ENCODE peak calls at places on chromosomes 13 and 19, in ten cellular contexts. One of them, this sample, is unnamed.
A peak's percentile ranks its signal among the peaks of the same experiment; 100 is the strongest.

GRCh38 chr13:33323766-33324525 is 38.4 kb upstream of the STARD13 start:
- DNase-seq in aorta: no peak
- DNase-seq in CD4-positive, alpha-beta memory T cell: no peak
- DNase-seq in mesendoderm: no peak
- DNase-seq in GM12865: no peak
- DNase-seq in mucosa of descending colon: no peak
- DNase-seq in AG10803: peak; percentile 80
- DNase-seq in GM12878: no peak
- DNase-seq in AG04450: no peak
- DNase-seq in astrocyte of the spinal cord: no peak
- DNase-seq in this sample: no peak

GRCh38 chr19:5018224-5019015 is 49.5 kb downstream of the KDM4B start:
- DNase-seq in mesendoderm: no peak
- DNase-seq in CD4-positive, alpha-beta memory T cell: no peak
- DNase-seq in AG10803: peak; percentile 69
- DNase-seq in GM12865: no peak
- DNase-seq in aorta: no peak
- DNase-seq in mucosa of descending colon: no peak
- DNase-seq in AG04450: no peak
- DNase-seq in astrocyte of the spinal cord: peak; percentile 64
- DNase-seq in GM12878: no peak
- DNase-seq in this sample: no peak

GRCh38 chr13:30107126-30107525 is 200.2 kb downstream of the KATNAL1 start:
- DNase-seq in GM12865: no peak
- DNase-seq in CD4-positive, alpha-beta memory T cell: no peak
- DNase-seq in AG10803: no peak
- DNase-seq in aorta: no peak
- DNase-seq in AG04450: no peak
- DNase-seq in mesendoderm: no peak
- DNase-seq in mucosa of descending colon: no peak
- DNase-seq in astrocyte of the spinal cord: no peak
- DNase-seq in GM12878: no peak
- DNase-seq in this sample: no peak

GRCh38 chr19:45315304-45315703 is 7.4 kb downstream of the CKM start:
- DNase-seq in CD4-positive, alpha-beta memory T cell: no peak
- DNase-seq in AG04450: no peak
- DNase-seq in mesendoderm: no peak
- DNase-seq in mucosa of descending colon: no peak
- DNase-seq in GM12865: no peak
- DNase-seq in AG10803: no peak
- DNase-seq in GM12878: no peak
- DNase-seq in aorta: no peak
- DNase-seq in astrocyte of the spinal cord: no peak
- DNase-seq in this sample: no peak

GRCh38 chr13:69264362-69265334 is 843.0 kb upstream of the ATXN8OS start:
- DNase-seq in GM12878: no peak
- DNase-seq in astrocyte of the spinal cord: no peak
- DNase-seq in mesendoderm: peak; percentile 3
- DNase-seq in mucosa of descending colon: no peak
- DNase-seq in aorta: peak; percentile 30
- DNase-seq in GM12865: no peak
- DNase-seq in AG04450: no peak
- DNase-seq in CD4-positive, alpha-beta memory T cell: no peak
- DNase-seq in AG10803: no peak
- DNase-seq in this sample: no peak

GRCh38 chr19:18190278-18190677 is 2.7 kb upstream of the MPV17L2 start:
- DNase-seq in GM12878: no peak
- DNase-seq in CD4-positive, alpha-beta memory T cell: no peak
- DNase-seq in astrocyte of the spinal cord: no peak
- DNase-seq in mesendoderm: no peak
- DNase-seq in aorta: no peak
- DNase-seq in AG04450: no peak
- DNase-seq in AG10803: no peak
- DNase-seq in GM12865: no peak
- DNase-seq in mucosa of descending colon: no peak
- DNase-seq in this sample: no peak

GRCh38 chr13:99329477-99329876 is 22.3 kb upstream of the GPR183 start:
- DNase-seq in AG10803: no peak
- DNase-seq in mesendoderm: no peak
- DNase-seq in mucosa of descending colon: no peak
- DNase-seq in CD4-positive, alpha-beta memory T cell: no peak
- DNase-seq in aorta: no peak
- DNase-seq in AG04450: no peak
- DNase-seq in GM12878: no peak
- DNase-seq in GM12865: no peak
- DNase-seq in astrocyte of the spinal cord: no peak
- DNase-seq in this sample: no peak

GRCh38 chr13:30376426-30377311 is 45.6 kb upstream of the UBE2L5 start:
- DNase-seq in GM12878: peak; percentile 49
- DNase-seq in AG04450: no peak
- DNase-seq in AG10803: no peak
- DNase-seq in mucosa of descending colon: peak; percentile 72
- DNase-seq in aorta: no peak
- DNase-seq in CD4-positive, alpha-beta memory T cell: peak; percentile 79
- DNase-seq in mesendoderm: no peak
- DNase-seq in astrocyte of the spinal cord: no peak
- DNase-seq in GM12865: peak; percentile 86
- DNase-seq in this sample: no peak

GRCh38 chr19:42529248-42529764 is 1.0 kb upstream of the CEACAM1 start:
- DNase-seq in GM12878: no peak
- DNase-seq in mucosa of descending colon: peak; percentile 90
- DNase-seq in GM12865: peak; percentile 83
- DNase-seq in AG04450: no peak
- DNase-seq in astrocyte of the spinal cord: peak; percentile 42
- DNase-seq in mesendoderm: peak; percentile 82
- DNase-seq in aorta: peak; percentile 66
- DNase-seq in CD4-positive, alpha-beta memory T cell: peak; percentile 72
- DNase-seq in AG10803: peak; percentile 29
- DNase-seq in this sample: peak; percentile 87

GRCh38 chr19:12884926-12885748 is 1.9 kb downstream of the KLF1 start:
- DNase-seq in AG04450: no peak
- DNase-seq in astrocyte of the spinal cord: peak; percentile 23
- DNase-seq in AG10803: peak; percentile 36
- DNase-seq in GM12865: peak; percentile 89
- DNase-seq in aorta: peak; percentile 84
- DNase-seq in mucosa of descending colon: peak; percentile 97
- DNase-seq in GM12878: peak; percentile 57
- DNase-seq in CD4-positive, alpha-beta memory T cell: peak; percentile 84
- DNase-seq in mesendoderm: peak; percentile 98
- DNase-seq in this sample: peak; percentile 94

GRCh38 chr19:737591-738093 is 13.3 kb upstream of the MISP start:
- DNase-seq in mucosa of descending colon: peak; percentile 66
- DNase-seq in GM12865: peak; percentile 42
- DNase-seq in CD4-positive, alpha-beta memory T cell: peak; percentile 51
- DNase-seq in AG10803: peak; percentile 9
- DNase-seq in GM12878: no peak
- DNase-seq in astrocyte of the spinal cord: no peak
- DNase-seq in aorta: no peak
- DNase-seq in AG04450: no peak
- DNase-seq in mesendoderm: peak; percentile 80
- DNase-seq in this sample: no peak

GRCh38 chr13:29101404-29101803 is 281.3 kb downstream of the MTUS2 start:
- DNase-seq in AG04450: no peak
- DNase-seq in aorta: no peak
- DNase-seq in astrocyte of the spinal cord: no peak
- DNase-seq in GM12865: peak; percentile 5
- DNase-seq in CD4-positive, alpha-beta memory T cell: no peak
- DNase-seq in AG10803: no peak
- DNase-seq in GM12878: no peak
- DNase-seq in mesendoderm: no peak
- DNase-seq in mucosa of descending colon: no peak
- DNase-seq in this sample: no peak

GRCh38 chr13:44904982-44905381 is 84.3 kb downstream of the NUFIP1 start:
- DNase-seq in AG10803: peak; percentile 99
- DNase-seq in GM12865: no peak
- DNase-seq in mesendoderm: no peak
- DNase-seq in aorta: peak; percentile 71
- DNase-seq in mucosa of descending colon: peak; percentile 45
- DNase-seq in AG04450: peak; percentile 90
- DNase-seq in GM12878: no peak
- DNase-seq in CD4-positive, alpha-beta memory T cell: no peak
- DNase-seq in astrocyte of the spinal cord: peak; percentile 98
- DNase-seq in this sample: peak; percentile 90

GRCh38 chr19:49956113-49956491 is 4.9 kb downstream of the SIGLEC11 start:
- DNase-seq in GM12878: no peak
- DNase-seq in AG10803: no peak
- DNase-seq in mucosa of descending colon: no peak
- DNase-seq in GM12865: no peak
- DNase-seq in mesendoderm: no peak
- DNase-seq in AG04450: no peak
- DNase-seq in aorta: no peak
- DNase-seq in CD4-positive, alpha-beta memory T cell: no peak
- DNase-seq in astrocyte of the spinal cord: no peak
- DNase-seq in this sample: no peak

GRCh38 chr19:48442116-48443035 is 3.4 kb upstream of the GRWD1 start:
- DNase-seq in mucosa of descending colon: no peak
- DNase-seq in CD4-positive, alpha-beta memory T cell: no peak
- DNase-seq in aorta: no peak
- DNase-seq in astrocyte of the spinal cord: no peak
- DNase-seq in mesendoderm: no peak
- DNase-seq in GM12878: no peak
- DNase-seq in AG10803: no peak
- DNase-seq in GM12865: no peak
- DNase-seq in AG04450: no peak
- DNase-seq in this sample: no peak

GRCh38 chr19:48443731-48444128 is 2.1 kb upstream of the GRWD1 start:
- DNase-seq in CD4-positive, alpha-beta memory T cell: peak; percentile 13
- DNase-seq in AG04450: no peak
- DNase-seq in astrocyte of the spinal cord: no peak
- DNase-seq in aorta: no peak
- DNase-seq in GM12878: no peak
- DNase-seq in mucosa of descending colon: no peak
- DNase-seq in AG10803: no peak
- DNase-seq in mesendoderm: no peak
- DNase-seq in GM12865: no peak
- DNase-seq in this sample: no peak

GRCh38 chr19:48444933-48445194 is 919 bp upstream of the GRWD1 start:
- DNase-seq in CD4-positive, alpha-beta memory T cell: peak; percentile 11
- DNase-seq in AG10803: no peak
- DNase-seq in AG04450: no peak
- DNase-seq in mucosa of descending colon: no peak
- DNase-seq in astrocyte of the spinal cord: no peak
- DNase-seq in aorta: no peak
- DNase-seq in GM12865: no peak
- DNase-seq in mesendoderm: no peak
- DNase-seq in GM12878: no peak
- DNase-seq in this sample: no peak

GRCh38 chr19:48444129-48444932 is 1.5 kb upstream of the GRWD1 start:
- DNase-seq in GM12878: no peak
- DNase-seq in AG10803: no peak
- DNase-seq in AG04450: no peak
- DNase-seq in mesendoderm: no peak
- DNase-seq in mucosa of descending colon: no peak
- DNase-seq in aorta: no peak
- DNase-seq in astrocyte of the spinal cord: no peak
- DNase-seq in CD4-positive, alpha-beta memory T cell: no peak
- DNase-seq in GM12865: no peak
- DNase-seq in this sample: peak; percentile 87

GRCh38 chr19:48443262-48443661 is 2.5 kb upstream of the GRWD1 start:
- DNase-seq in AG04450: no peak
- DNase-seq in AG10803: no peak
- DNase-seq in astrocyte of the spinal cord: no peak
- DNase-seq in mesendoderm: no peak
- DNase-seq in aorta: no peak
- DNase-seq in GM12865: no peak
- DNase-seq in CD4-positive, alpha-beta memory T cell: peak; percentile 36
- DNase-seq in GM12878: no peak
- DNase-seq in mucosa of descending colon: no peak
- DNase-seq in this sample: no peak
- H3K4me3 ChIP-seq in AG04450: peak overlapping the region; percentile 7
- H3K4me3 ChIP-seq in AG10803: no peak overlapping the region
- H3K4me3 ChIP-seq in astrocyte of the spinal cord: no peak overlapping the region
- H3K4me3 ChIP-seq in mesendoderm: no peak overlapping the region
- H3K4me3 ChIP-seq in aorta: peak overlapping the region; percentile 34
- H3K4me3 ChIP-seq in GM12865: no peak overlapping the region
- H3K4me3 ChIP-seq in CD4-positive, alpha-beta memory T cell: no peak overlapping the region
- H3K4me3 ChIP-seq in GM12878: no peak overlapping the region
- H3K4me3 ChIP-seq in mucosa of descending colon: no peak overlapping the region
- H3K4me3 ChIP-seq in this sample: no peak overlapping the region

DNA sequence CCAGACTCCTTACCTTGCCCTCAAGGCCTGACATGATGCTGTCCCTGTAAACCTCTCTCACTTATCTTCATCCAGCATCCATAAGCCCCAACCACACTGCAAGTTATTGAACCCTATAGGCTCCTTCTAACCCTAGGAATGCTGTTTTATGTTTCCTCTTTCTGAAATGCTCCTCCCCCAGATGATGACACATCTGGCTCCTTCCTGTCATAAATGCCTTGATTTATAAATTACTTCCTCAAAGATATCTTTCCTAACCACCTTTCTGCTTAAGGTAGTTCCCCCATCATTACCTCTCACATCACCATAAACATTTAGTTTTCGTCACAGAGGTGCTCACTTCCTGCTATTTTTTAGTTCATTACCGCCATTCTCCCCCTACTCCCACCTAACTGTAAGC is 12.3 kb downstream of the RUBCNL start:
- DNase-seq in astrocyte of the spinal cord: no peak
- DNase-seq in mesendoderm: no peak
- DNase-seq in GM12865: no peak
- DNase-seq in AG10803: no peak
- DNase-seq in aorta: no peak
- DNase-seq in mucosa of descending colon: peak; percentile 53
- DNase-seq in CD4-positive, alpha-beta memory T cell: no peak
- DNase-seq in AG04450: no peak
- DNase-seq in GM12878: no peak
- DNase-seq in this sample: no peak
- H3K4me3 ChIP-seq in astrocyte of the spinal cord: no peak overlapping the region
- H3K4me3 ChIP-seq in mesendoderm: no peak overlapping the region
- H3K4me3 ChIP-seq in GM12865: no peak overlapping the region
- H3K4me3 ChIP-seq in AG10803: no peak overlapping the region
- H3K4me3 ChIP-seq in aorta: no peak overlapping the region
- H3K4me3 ChIP-seq in mucosa of descending colon: no peak overlapping the region
- H3K4me3 ChIP-seq in CD4-positive, alpha-beta memory T cell: no peak overlapping the region
- H3K4me3 ChIP-seq in AG04450: no peak overlapping the region
- H3K4me3 ChIP-seq in GM12878: peak overlapping the region; percentile 15
- H3K4me3 ChIP-seq in this sample: no peak overlapping the region

GRCh38 chr13:79812070-79812850 is 331.3 kb downstream of the NDFIP2 start:
- DNase-seq in mucosa of descending colon: no peak
- DNase-seq in CD4-positive, alpha-beta memory T cell: no peak
- DNase-seq in AG10803: no peak
- DNase-seq in astrocyte of the spinal cord: no peak
- DNase-seq in mesendoderm: no peak
- DNase-seq in AG04450: no peak
- DNase-seq in GM12865: peak; percentile 38
- DNase-seq in GM12878: peak; percentile 39
- DNase-seq in aorta: no peak
- DNase-seq in this sample: no peak
- H3K4me3 ChIP-seq in mucosa of descending colon: no peak overlapping the region
- H3K4me3 ChIP-seq in CD4-positive, alpha-beta memory T cell: no peak overlapping the region
- H3K4me3 ChIP-seq in AG10803: no peak overlapping the region
- H3K4me3 ChIP-seq in astrocyte of the spinal cord: no peak overlapping the region
- H3K4me3 ChIP-seq in mesendoderm: no peak overlapping the region
- H3K4me3 ChIP-seq in AG04450: no peak overlapping the region
- H3K4me3 ChIP-seq in GM12865: no peak overlapping the region
- H3K4me3 ChIP-seq in GM12878: no peak overlapping the region
- H3K4me3 ChIP-seq in aorta: no peak overlapping the region
- H3K4me3 ChIP-seq in this sample: no peak overlapping the region

DNA sequence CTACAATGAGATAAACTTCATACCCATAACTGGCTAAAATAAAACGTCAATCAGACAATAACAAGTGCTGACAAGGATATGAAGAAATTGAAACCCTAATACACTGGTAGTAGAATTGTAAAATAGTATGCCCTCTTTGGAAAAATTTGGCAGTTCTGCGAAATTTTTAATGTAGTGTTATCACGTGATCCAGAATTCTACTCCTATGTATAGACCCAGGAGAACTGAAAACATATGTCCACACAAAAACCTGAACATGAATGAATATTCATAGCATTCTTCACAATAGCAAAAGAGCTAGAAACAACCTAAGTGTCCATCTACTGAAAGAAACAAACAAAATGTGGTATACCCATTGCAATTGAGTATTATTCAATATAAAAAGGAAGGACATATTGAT is 14.2 kb upstream of the MYO16 start:
- DNase-seq in GM12865: no peak
- DNase-seq in mucosa of descending colon: no peak
- DNase-seq in CD4-positive, alpha-beta memory T cell: no peak
- DNase-seq in AG10803: no peak
- DNase-seq in mesendoderm: no peak
- DNase-seq in GM12878: no peak
- DNase-seq in astrocyte of the spinal cord: no peak
- DNase-seq in aorta: no peak
- DNase-seq in AG04450: no peak
- DNase-seq in this sample: no peak
- H3K4me3 ChIP-seq in GM12865: no peak overlapping the region
- H3K4me3 ChIP-seq in mucosa of descending colon: no peak overlapping the region
- H3K4me3 ChIP-seq in CD4-positive, alpha-beta memory T cell: no peak overlapping the region
- H3K4me3 ChIP-seq in AG10803: no peak overlapping the region
- H3K4me3 ChIP-seq in mesendoderm: no peak overlapping the region
- H3K4me3 ChIP-seq in GM12878: no peak overlapping the region
- H3K4me3 ChIP-seq in astrocyte of the spinal cord: no peak overlapping the region
- H3K4me3 ChIP-seq in aorta: no peak overlapping the region
- H3K4me3 ChIP-seq in AG04450: no peak overlapping the region
- H3K4me3 ChIP-seq in this sample: no peak overlapping the region